ENCODE peak calls at places on chromosomes 2 and 18, in five cellular contexts. G, T, B, D and Q are unnamed samples.

GRCh38 chr2:47056374-47056773 is 98.7 kb downstream of the STPG4 start:
- DNase-seq in G (no peak), T (no peak), B (no peak), D (no peak), Q (peak; percentile 97)

GRCh38 chr18:76394780-76395476 is 100.1 kb downstream of the ZNF516 start:
- DNase-seq in G (no peak), T (no peak), B (no peak), D (no peak), Q (no peak)

GRCh38 chr2:9690252-9690651 is 59.5 kb upstream of the YWHAQ start:
- DNase-seq in G (no peak), T (no peak), B (no peak), D (no peak), Q (no peak)

GRCh38 chr2:67486041-67486796 is 89.1 kb downstream of the ETAA1 start:
- DNase-seq in G (no peak), T (no peak), B (no peak), D (no peak), Q (no peak)

GRCh38 chr18:37393221-37393828 is 172.3 kb downstream of the CELF4 start:
- DNase-seq in G (no peak), T (no peak), B (no peak), D (no peak), Q (peak; percentile 68)

GRCh38 chr2:6352906-6353515 is 512.7 kb downstream of the CMPK2 start:
- DNase-seq in G (no peak), T (no peak), B (no peak), D (peak; percentile 33), Q (peak; percentile 59)

GRCh38 chr2:207088839-207089238 is 76.9 kb downstream of the KLF7 start:
- DNase-seq in G (no peak), T (no peak), B (no peak), D (no peak), Q (no peak)

GRCh38 chr2:186429095-186429494 is 57.0 kb upstream of the ZC3H15 start:
- DNase-seq in G (no peak), T (no peak), B (no peak), D (no peak), Q (no peak)

GRCh38 chr2:161237397-161238263 is 70.6 kb upstream of the PSMD14 start:
- DNase-seq in G (no peak), T (no peak), B (no peak), D (no peak), Q (peak; percentile 78)

DNA sequence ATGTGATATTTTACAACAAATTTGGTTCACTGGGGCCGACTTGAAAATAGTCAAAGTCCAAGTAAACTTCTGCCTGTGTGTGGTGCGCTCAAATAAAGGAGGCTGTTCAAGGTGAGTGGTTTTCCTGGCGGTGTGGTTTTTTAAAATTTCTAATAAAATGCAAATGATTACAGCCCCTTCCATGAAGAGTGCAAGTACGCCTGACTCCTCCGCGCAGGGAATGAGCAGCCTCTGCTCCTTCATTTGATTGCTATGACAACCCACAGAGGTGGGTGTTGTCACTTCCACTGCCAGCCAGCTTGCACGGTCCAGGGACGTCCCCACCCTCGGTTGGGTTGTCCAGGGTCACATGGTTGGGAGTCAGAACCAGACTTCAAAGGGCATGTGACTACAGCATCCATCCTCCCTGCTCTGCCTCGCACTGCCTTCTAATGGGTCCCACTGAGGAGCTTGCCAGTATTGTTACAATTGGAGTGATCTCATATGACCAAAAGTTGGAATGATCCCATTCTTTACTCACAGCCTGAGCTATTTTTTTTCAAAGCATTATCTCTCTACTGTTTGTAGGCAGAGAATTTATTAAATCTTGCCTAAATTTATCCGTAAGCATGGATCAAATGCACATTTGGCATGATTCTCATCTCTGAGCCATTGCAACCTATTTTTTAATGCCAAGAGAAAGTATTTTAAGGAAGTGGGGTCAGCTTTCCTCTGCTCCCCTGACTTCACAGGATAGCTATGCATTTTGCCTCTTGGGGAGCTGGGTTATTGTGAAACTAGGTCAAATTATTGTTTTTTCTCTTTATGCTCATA is 121.3 kb downstream of the AGAP1 start:
- DNase-seq in G (no peak), T (no peak), B (no peak), D (peak; percentile 53), Q (no peak)
- TF ChIP-seq ZBTB33 in G (no peak), T (no peak), B (no peak), D (no peak), Q (no peak)

DNA sequence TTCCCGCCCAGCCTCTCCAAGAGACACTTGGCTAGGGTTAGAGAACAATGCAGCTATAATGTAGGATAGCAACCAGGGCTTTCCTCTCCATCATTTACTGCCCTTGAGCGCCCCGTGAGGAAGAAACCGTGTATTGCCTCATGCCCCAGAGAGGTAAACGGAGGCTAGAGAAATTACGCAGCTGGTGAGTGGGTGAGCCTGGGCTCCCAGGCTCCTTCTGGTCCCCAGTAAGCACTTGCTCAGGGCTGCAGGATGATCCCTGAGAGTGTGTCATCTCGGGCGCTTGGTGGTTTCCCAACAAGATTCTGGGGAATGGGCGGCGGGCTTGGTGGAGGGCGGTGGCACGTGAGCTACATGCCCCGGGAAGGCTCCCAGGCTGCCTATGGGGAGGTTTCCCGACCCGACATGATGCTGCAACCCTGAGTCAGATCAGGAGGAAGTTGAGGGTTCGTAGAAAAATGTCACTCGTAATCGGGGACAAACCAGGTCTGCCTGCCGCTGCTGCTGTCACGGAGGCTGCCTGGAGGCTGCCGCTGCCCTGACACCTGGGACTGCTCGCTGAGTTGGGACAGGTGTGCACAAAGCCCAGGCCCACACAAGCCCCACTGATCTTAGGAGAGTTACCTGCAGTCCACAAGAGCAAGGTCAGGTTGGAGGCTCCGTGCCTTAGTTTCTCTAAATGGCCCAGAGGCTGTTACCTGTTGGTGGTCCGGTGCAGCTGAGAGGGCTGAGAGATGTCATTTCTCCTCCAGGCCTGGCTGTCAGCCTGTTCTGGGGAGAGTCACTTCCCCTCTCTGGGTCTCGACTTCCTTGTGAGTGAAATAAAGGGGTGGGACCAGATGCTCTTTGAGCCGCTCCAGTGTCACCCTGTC is at the start of gene GPR55:
- DNase-seq in G (peak; percentile 53), T (no peak), B (peak; percentile 56), D (no peak), Q (no peak)
- TF ChIP-seq JUND in G (no peak), T (no peak), B (peak; percentile 31), D (no peak), Q (no peak)

GRCh38 chr2:172261292-172261691 is 158.6 kb upstream of the DLX2 start:
- DNase-seq in G (no peak), T (no peak), B (no peak), D (no peak), Q (no peak)

GRCh38 chr2:172262486-172262885 is 159.8 kb upstream of the DLX2 start:
- DNase-seq in G (no peak), T (no peak), B (no peak), D (no peak), Q (no peak)

GRCh38 chr2:172256886-172257285 is 154.2 kb upstream of the DLX2 start:
- DNase-seq in G (no peak), T (no peak), B (no peak), D (no peak), Q (peak; percentile 42)

GRCh38 chr2:172260379-172260778 is 157.7 kb upstream of the DLX2 start:
- DNase-seq in G (no peak), T (no peak), B (no peak), D (no peak), Q (no peak)

DNA sequence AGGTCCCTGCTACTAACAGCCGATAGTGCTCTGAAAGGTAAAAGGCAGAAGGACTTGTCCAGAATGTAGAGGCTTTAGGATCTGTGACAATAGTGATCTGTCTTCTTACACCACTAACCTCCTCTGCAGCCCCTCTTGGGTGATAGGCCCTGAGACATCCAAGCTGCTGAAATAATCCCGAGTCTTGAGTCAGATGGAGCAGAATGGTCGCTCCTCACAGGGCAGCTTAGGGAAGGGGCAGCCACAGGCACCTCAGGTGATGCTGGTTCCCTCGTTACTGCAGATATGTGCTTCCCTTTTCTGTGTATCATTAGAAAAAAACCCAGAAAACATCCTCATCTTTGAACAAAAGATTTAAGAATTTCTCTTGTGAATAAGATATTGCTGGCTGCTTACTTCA is 157.1 kb upstream of the DLX2 start:
- DNase-seq in G (no peak), T (no peak), B (no peak), D (no peak), Q (no peak)
- TF ChIP-seq ZBTB33 in G (no peak), T (no peak), B (no peak), D (no peak), Q (no peak)

GRCh38 chr2:240604939-240605716 is 18.6 kb downstream of the CAPN10 start:
- DNase-seq in G (no peak), T (no peak), B (no peak), D (peak; percentile 71), Q (no peak)

GRCh38 chr2:240603081-240603835 is 16.7 kb downstream of the CAPN10 start:
- DNase-seq in G (no peak), T (no peak), B (no peak), D (no peak), Q (no peak)

GRCh38 chr2:240603846-240604245 is 17.3 kb downstream of the CAPN10 start:
- DNase-seq in G (no peak), T (no peak), B (no peak), D (no peak), Q (no peak)

GRCh38 chr2:240605867-240606743 is 19.2 kb upstream of the GPR35 start:
- DNase-seq in G (no peak), T (no peak), B (no peak), D (no peak), Q (no peak)

DNA sequence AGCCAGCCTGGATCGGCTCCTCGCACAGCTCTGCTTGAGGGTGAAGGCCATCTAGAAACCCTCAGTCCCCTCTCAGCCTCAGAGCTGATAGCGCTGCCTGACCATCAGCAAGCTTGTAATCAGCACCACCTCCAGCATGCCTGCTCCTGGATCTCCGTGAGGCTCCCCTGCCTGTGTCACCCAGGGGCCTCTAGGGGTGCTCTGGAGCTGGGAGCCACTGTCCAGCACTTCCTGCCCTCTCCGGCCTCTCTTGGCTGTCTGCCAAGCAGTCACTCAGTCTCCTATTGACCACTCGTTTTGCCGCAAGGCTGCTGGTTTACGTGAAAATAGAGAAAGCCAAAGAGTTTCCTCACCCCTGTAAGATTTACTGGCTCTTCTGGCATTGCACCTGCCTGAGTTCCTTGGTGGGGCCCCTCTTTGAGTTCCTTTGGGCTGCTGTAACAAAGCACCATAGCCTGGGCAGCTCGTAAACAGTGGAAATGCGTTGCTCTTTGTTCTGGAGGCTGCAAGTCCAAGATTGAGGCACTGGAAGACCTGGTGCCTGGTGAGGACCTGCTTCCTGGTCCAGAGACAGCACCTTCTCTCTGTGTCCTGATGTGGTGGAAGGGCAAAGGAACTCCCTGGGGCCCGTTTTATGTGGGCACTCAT is 17.9 kb downstream of the CAPN10 start:
- DNase-seq in G (peak; percentile 88), T (peak; percentile 57), B (no peak), D (peak; percentile 96), Q (peak; percentile 99)
- TF ChIP-seq JUND in G (peak; percentile 56), T (no peak), B (no peak), D (no peak), Q (no peak)

DNA sequence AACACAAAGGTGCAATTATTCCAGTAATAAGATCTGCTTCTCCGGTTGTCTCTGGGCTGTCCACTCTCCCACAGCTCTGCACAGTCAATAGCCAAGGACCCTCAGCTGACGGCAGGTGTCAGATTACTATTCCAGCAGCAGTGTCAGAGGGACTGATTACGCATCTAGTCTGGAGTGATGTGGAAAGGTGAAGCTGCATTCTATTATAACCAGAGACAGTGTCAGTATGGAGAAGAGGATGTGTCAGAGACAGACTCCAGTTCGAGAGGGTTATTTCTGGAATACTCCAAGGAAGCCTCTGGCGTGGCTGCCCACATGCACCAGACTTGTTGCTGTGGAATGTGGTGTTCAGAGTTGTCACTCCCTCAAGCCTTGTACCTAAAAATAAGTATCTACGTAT is 163.6 kb upstream of the TMEM200C start:
- DNase-seq in G (no peak), T (no peak), B (no peak), D (peak; percentile 9), Q (no peak)
- TF ChIP-seq ZBTB33 in G (no peak), T (no peak), B (no peak), D (no peak), Q (no peak)